ENCODE peak calls at places on chromosomes 4 and X, in seven cellular contexts. J is uterus, E is left lung, B is fibroblast of lung, W is SK-N-SH, V is lower leg skin, M is IMR-90. R is an unnamed sample.

GRCh38 chr4:81913427-81913878 is 441.7 kb upstream of the RASGEF1B start:
- DNase-seq in J (no peak), E (peak), B (peak), W (peak), V (no peak), M (peak), R (peak)

GRCh38 chr4:174853629-174854028 is 24.6 kb upstream of the GLRA3 start:
- DNase-seq in J (no peak), E (no peak), B (no peak), W (peak), V (no peak), M (no peak), R (no peak)

GRCh38 chr4:83115000-83115399 is 471 bp upstream of the PLAC8 start:
- DNase-seq in J (no peak), E (no peak), B (peak), W (no peak), V (no peak), M (peak), R (peak)

GRCh38 chr4:56506110-56506705 is 617 bp downstream of the ARL9 start:
- DNase-seq in J (no peak), E (no peak), B (peak), W (peak), V (no peak), M (no peak), R (peak)

GRCh38 chr4:142554412-142554811 is 291.7 kb downstream of the INPP4B start:
- DNase-seq in J (no peak), E (no peak), B (no peak), W (no peak), V (no peak), M (no peak), R (no peak)

GRCh38 chr4:25568788-25569231 is 86.8 kb upstream of the SLC34A2 start:
- DNase-seq in J (no peak), E (no peak), B (no peak), W (no peak), V (no peak), M (no peak), R (no peak)

GRCh38 chrX:85001344-85001743 is 2.3 kb upstream of the APOOL start:
- DNase-seq in J (no peak), E (no peak), B (no peak), W (no peak), V (no peak), M (no peak), R (no peak)

GRCh38 chr4:41120297-41121217 is 93.8 kb downstream of the APBB2 start:
- DNase-seq in J (peak), E (peak), B (peak), W (no peak), V (peak), M (peak), R (peak)

GRCh38 chr4:55768291-55768690 is 51.3 kb upstream of the EXOC1L start:
- DNase-seq in J (no peak), E (no peak), B (peak), W (no peak), V (no peak), M (peak), R (peak)

GRCh38 chr4:48409203-48409602 is 67.9 kb downstream of the SLAIN2 start:
- DNase-seq in J (no peak), E (no peak), B (no peak), W (no peak), V (no peak), M (no peak), R (no peak)

GRCh38 chr4:42104521-42104920 is 47.9 kb downstream of the BEND4 start:
- DNase-seq in J (no peak), E (no peak), B (peak), W (no peak), V (no peak), M (peak), R (peak)

GRCh38 chr4:13701937-13702446 is 74.5 kb upstream of the BOD1L1 start:
- DNase-seq in J (no peak), E (no peak), B (peak), W (no peak), V (no peak), M (peak), R (peak)

GRCh38 chr4:16693040-16693506 is 205.4 kb downstream of the LDB2 start:
- DNase-seq in J (peak), E (no peak), B (no peak), W (no peak), V (peak), M (no peak), R (peak)

GRCh38 chr4:186105721-186106335 is 1.3 kb downstream of the FAM149A start:
- DNase-seq in J (no peak), E (no peak), B (peak), W (peak), V (no peak), M (no peak), R (peak)

GRCh38 chr4:71553605-71554004 is 214.8 kb downstream of the SLC4A4 start:
- DNase-seq in J (no peak), E (no peak), B (peak), W (peak), V (no peak), M (peak), R (peak)

GRCh38 chr4:125526420-125526819 is 211.7 kb downstream of the FAT4 start:
- DNase-seq in J (no peak), E (no peak), B (no peak), W (no peak), V (no peak), M (no peak), R (no peak)
- TF ChIP-seq CTCF in J (no peak), E (no peak), B (no peak), W (peak), V (no peak), M (no peak), R (no peak)

GRCh38 chr4:2462992-2463762 is 5.7 kb upstream of the RNF4 start:
- DNase-seq in J (no peak), E (no peak), B (no peak), W (no peak), V (no peak), M (no peak), R (peak)
- H3K4me3 ChIP-seq in J (no peak), E (peak), B (no peak), W (peak), V (no peak), M (no peak), R (peak)

GRCh38 chr4:184097815-184098214 is 119.9 kb downstream of the ENPP6 start:
- DNase-seq in J (no peak), E (no peak), B (no peak), W (no peak), V (no peak), M (no peak), R (no peak)

GRCh38 chr4:184096561-184097239 is 121.0 kb downstream of the ENPP6 start:
- DNase-seq in J (no peak), E (no peak), B (peak), W (no peak), V (no peak), M (peak), R (peak)

GRCh38 chr4:184099033-184099432 is 118.6 kb downstream of the ENPP6 start:
- DNase-seq in J (no peak), E (no peak), B (no peak), W (no peak), V (no peak), M (no peak), R (no peak)

GRCh38 chr4:184099541-184099966 is 118.1 kb downstream of the ENPP6 start:
- DNase-seq in J (no peak), E (no peak), B (peak), W (peak), V (peak), M (peak), R (no peak)

DNA sequence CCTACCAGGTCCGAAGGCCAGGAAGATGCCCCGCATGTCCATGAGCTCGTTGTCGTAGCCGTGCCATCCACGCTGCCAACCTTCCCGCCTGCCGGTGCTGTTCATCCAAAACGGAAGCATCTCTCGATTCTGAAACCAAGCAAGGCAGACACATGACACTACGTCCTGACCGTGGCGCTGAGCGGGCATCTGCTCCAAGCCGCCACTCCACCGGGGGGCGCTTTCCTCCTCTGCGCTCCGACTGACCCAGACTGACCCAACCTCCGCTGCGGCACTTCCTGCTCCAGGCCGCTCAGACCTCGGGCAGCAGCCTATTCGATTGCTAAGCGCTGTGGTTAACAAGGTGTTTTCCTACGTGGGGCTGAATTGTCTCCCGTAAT is 120.4 kb downstream of the ENPP6 start:
- DNase-seq in J (peak), E (peak), B (peak), W (no peak), V (peak), M (no peak), R (no peak)
- TF ChIP-seq CTCF in J (peak), E (peak), B (peak), W (no peak), V (no peak), M (peak), R (peak)

GRCh38 chrX:281166-281999 is at the start of gene PLCXD1:
- DNase-seq in J (peak), E (peak), B (peak), W (peak), V (no peak), M (peak), R (peak)

GRCh38 chrX:275967-276587 is 5.1 kb upstream of the PLCXD1 start:
- DNase-seq in J (peak), E (peak), B (peak), W (peak), V (peak), M (peak), R (peak)

GRCh38 chrX:274904-275475 is 6.2 kb upstream of the PLCXD1 start:
- DNase-seq in J (no peak), E (peak), B (no peak), W (no peak), V (no peak), M (no peak), R (no peak)

GRCh38 chrX:275476-275966 is 5.7 kb upstream of the PLCXD1 start:
- DNase-seq in J (no peak), E (no peak), B (no peak), W (no peak), V (no peak), M (no peak), R (no peak)

GRCh38 chrX:276588-277171 is 4.5 kb upstream of the PLCXD1 start:
- DNase-seq in J (no peak), E (peak), B (peak), W (peak), V (peak), M (peak), R (peak)
- H3K4me3 ChIP-seq in J (peak), E (peak), B (peak), W (peak), V (peak), M (peak), R (peak)

GRCh38 chrX:135185795-135186443 is 14.7 kb upstream of the CT55 start:
- DNase-seq in J (no peak), E (no peak), B (peak), W (peak), V (no peak), M (peak), R (peak)
- TF ChIP-seq CTCF in J (no peak), E (peak), B (peak), W (peak), V (no peak), M (peak), R (peak)